ENCODE peak calls at places on chromosomes 7 and 10, in five cellular contexts. One of them, this sample, is unnamed.

GRCh38 chr7:134866581-134866980 is 87.1 kb downstream of the CALD1 start:
- DNase-seq in OCI-LY7: no peak
- DNase-seq in cardiac muscle cell: no peak
- DNase-seq in psoas muscle: no peak
- DNase-seq in tibial artery: no peak
- DNase-seq in this sample: no peak

GRCh38 chr7:1679326-1679965 is 9.4 kb downstream of the ELFN1 start:
- DNase-seq in OCI-LY7: no peak
- DNase-seq in cardiac muscle cell: no peak
- DNase-seq in psoas muscle: no peak
- DNase-seq in tibial artery: peak; percentile 63
- DNase-seq in this sample: no peak

GRCh38 chr7:94655884-94656657 is at the start of gene SGCE:
- DNase-seq in OCI-LY7: peak; percentile 79
- DNase-seq in cardiac muscle cell: peak; percentile 80
- DNase-seq in psoas muscle: peak; percentile 69
- DNase-seq in tibial artery: peak; percentile 85
- DNase-seq in this sample: peak; percentile 86

GRCh38 chr10:109895095-109895818 is 28.1 kb downstream of the XPNPEP1 start:
- DNase-seq in OCI-LY7: no peak
- DNase-seq in cardiac muscle cell: peak; percentile 81
- DNase-seq in psoas muscle: peak; percentile 69
- DNase-seq in tibial artery: peak; percentile 92
- DNase-seq in this sample: no peak

GRCh38 chr10:129526943-129527342 is 59.9 kb downstream of the MGMT start:
- DNase-seq in OCI-LY7: no peak
- DNase-seq in cardiac muscle cell: no peak
- DNase-seq in psoas muscle: no peak
- DNase-seq in tibial artery: no peak
- DNase-seq in this sample: no peak

GRCh38 chr10:5544216-5544805 is 19.6 kb downstream of the CALML3 start:
- DNase-seq in OCI-LY7: no peak
- DNase-seq in cardiac muscle cell: no peak
- DNase-seq in psoas muscle: no peak
- DNase-seq in tibial artery: no peak
- DNase-seq in this sample: no peak

GRCh38 chr10:58743466-58744115 is 230.9 kb downstream of the BICC1 start:
- DNase-seq in OCI-LY7: no peak
- DNase-seq in cardiac muscle cell: peak; percentile 46
- DNase-seq in psoas muscle: no peak
- DNase-seq in tibial artery: no peak
- DNase-seq in this sample: no peak

GRCh38 chr7:33649476-33650441 is 255.6 kb upstream of the BMPER start:
- DNase-seq in OCI-LY7: no peak
- DNase-seq in cardiac muscle cell: no peak
- DNase-seq in psoas muscle: no peak
- DNase-seq in tibial artery: no peak
- DNase-seq in this sample: no peak

GRCh38 chr10:106226123-106226522 is 938.4 kb downstream of the SORCS1 start:
- DNase-seq in OCI-LY7: no peak
- DNase-seq in cardiac muscle cell: no peak
- DNase-seq in psoas muscle: no peak
- DNase-seq in tibial artery: no peak
- DNase-seq in this sample: no peak

GRCh38 chr10:104349623-104350142 is 4.0 kb upstream of the CFAP58 start:
- DNase-seq in OCI-LY7: peak; percentile 68
- DNase-seq in cardiac muscle cell: no peak
- DNase-seq in psoas muscle: no peak
- DNase-seq in tibial artery: no peak
- DNase-seq in this sample: peak; percentile 41

GRCh38 chr10:50409965-50410811 is 158.9 kb upstream of the ASAH2 start:
- DNase-seq in OCI-LY7: no peak
- DNase-seq in cardiac muscle cell: no peak
- DNase-seq in psoas muscle: no peak
- DNase-seq in tibial artery: no peak
- DNase-seq in this sample: no peak

GRCh38 chr7:150975536-150976285 is 2.4 kb downstream of the KCNH2 start:
- DNase-seq in OCI-LY7: peak; percentile 36
- DNase-seq in cardiac muscle cell: no peak
- DNase-seq in psoas muscle: no peak
- DNase-seq in tibial artery: no peak
- DNase-seq in this sample: no peak

GRCh38 chr7:22876986-22877729 is 54.5 kb upstream of the TOMM7 start:
- DNase-seq in OCI-LY7: no peak
- DNase-seq in cardiac muscle cell: no peak
- DNase-seq in psoas muscle: no peak
- DNase-seq in tibial artery: no peak
- DNase-seq in this sample: no peak

DNA sequence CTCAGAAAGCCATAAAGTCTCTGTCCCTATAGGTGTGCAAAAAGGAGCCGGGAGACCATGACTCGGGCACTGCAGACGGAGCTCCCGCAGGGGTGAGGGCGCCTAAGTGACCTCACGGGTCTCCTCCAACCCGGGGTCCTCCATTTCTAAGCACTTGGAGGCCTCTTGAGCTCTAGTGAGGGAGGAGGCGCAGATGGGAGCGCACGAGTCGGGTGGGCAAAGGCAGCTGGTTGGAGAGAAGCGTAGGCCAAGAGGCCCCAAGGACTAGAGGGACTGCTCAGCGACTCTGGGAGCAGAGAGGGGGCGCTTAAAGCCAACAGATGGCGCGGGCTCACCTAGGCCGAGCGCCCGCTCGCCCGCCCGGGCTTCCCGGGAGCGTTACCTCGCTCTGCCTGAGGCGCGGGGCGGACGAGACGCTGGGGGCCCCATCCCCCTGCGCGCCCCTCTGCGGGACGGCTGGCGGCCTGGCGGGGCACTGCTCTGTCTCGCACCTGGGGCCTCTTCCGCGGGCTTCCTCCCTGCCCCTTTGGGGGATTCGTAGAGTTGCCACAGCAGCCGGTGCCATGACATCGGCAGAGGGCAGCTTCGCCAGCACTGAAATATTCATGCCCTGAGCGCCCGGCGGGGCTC is 521 bp upstream of the CDH23 start:
- DNase-seq in OCI-LY7: no peak
- DNase-seq in cardiac muscle cell: peak; percentile 89
- DNase-seq in psoas muscle: peak; percentile 49
- DNase-seq in tibial artery: no peak
- DNase-seq in this sample: peak; percentile 30
- TF ChIP-seq CTCF in OCI-LY7: peak; percentile 35
- TF ChIP-seq CTCF in cardiac muscle cell: peak; percentile 37
- TF ChIP-seq CTCF in psoas muscle: peak; percentile 50
- TF ChIP-seq CTCF in tibial artery: peak; percentile 51
- TF ChIP-seq CTCF in this sample: peak; percentile 34

GRCh38 chr7:143463556-143463955 is 14.1 kb upstream of the TAS2R41 start:
- DNase-seq in OCI-LY7: no peak
- DNase-seq in cardiac muscle cell: no peak
- DNase-seq in psoas muscle: no peak
- DNase-seq in tibial artery: no peak
- DNase-seq in this sample: no peak

GRCh38 chr7:143459359-143459758 is 16.1 kb downstream of the TAS2R60 start:
- DNase-seq in OCI-LY7: no peak
- DNase-seq in cardiac muscle cell: no peak
- DNase-seq in psoas muscle: no peak
- DNase-seq in tibial artery: no peak
- DNase-seq in this sample: no peak

GRCh38 chr7:143462045-143462444 is 15.6 kb upstream of the TAS2R41 start:
- DNase-seq in OCI-LY7: no peak
- DNase-seq in cardiac muscle cell: no peak
- DNase-seq in psoas muscle: no peak
- DNase-seq in tibial artery: no peak
- DNase-seq in this sample: no peak

GRCh38 chr7:143458263-143458662 is 15.0 kb downstream of the TAS2R60 start:
- DNase-seq in OCI-LY7: no peak
- DNase-seq in cardiac muscle cell: no peak
- DNase-seq in psoas muscle: no peak
- DNase-seq in tibial artery: no peak
- DNase-seq in this sample: no peak

DNA sequence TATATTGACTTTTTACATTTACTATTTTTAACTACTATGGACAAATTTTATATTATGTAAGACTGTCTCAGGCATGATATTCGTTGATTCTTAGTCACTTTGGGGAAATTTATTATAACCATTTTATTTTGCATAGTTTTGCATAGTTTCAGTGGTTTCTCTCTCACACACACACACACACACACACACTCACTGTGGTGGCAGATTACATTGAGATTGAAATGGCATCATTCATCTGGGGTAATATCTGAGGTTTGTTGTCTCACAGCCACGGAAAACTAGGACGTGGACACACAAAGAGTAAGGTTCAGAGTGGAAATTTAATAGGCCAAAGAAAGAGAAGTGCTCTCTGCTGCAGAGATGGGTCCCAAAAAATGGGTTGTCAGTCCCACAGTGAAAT is 17.1 kb upstream of the TAS2R41 start:
- DNase-seq in OCI-LY7: no peak
- DNase-seq in cardiac muscle cell: no peak
- DNase-seq in psoas muscle: no peak
- DNase-seq in tibial artery: no peak
- DNase-seq in this sample: no peak
- H3K4me3 ChIP-seq in OCI-LY7: no peak overlapping the region
- H3K4me3 ChIP-seq in cardiac muscle cell: no peak overlapping the region
- H3K4me3 ChIP-seq in psoas muscle: no peak overlapping the region
- H3K4me3 ChIP-seq in tibial artery: no peak overlapping the region
- H3K4me3 ChIP-seq in this sample: no peak overlapping the region

GRCh38 chr7:133853706-133854276 is 273.3 kb upstream of the LRGUK start:
- DNase-seq in OCI-LY7: peak; percentile 63
- DNase-seq in cardiac muscle cell: peak; percentile 53
- DNase-seq in psoas muscle: peak; percentile 19
- DNase-seq in tibial artery: no peak
- DNase-seq in this sample: peak; percentile 15
- TF ChIP-seq CTCF in OCI-LY7: peak; percentile 79
- TF ChIP-seq CTCF in cardiac muscle cell: peak; percentile 47
- TF ChIP-seq CTCF in psoas muscle: peak; percentile 40
- TF ChIP-seq CTCF in tibial artery: no peak
- TF ChIP-seq CTCF in this sample: peak; percentile 67

GRCh38 chr10:78406648-78407008 is 373.0 kb downstream of the RPS24 start:
- DNase-seq in OCI-LY7: no peak
- DNase-seq in cardiac muscle cell: no peak
- DNase-seq in psoas muscle: no peak
- DNase-seq in tibial artery: no peak
- DNase-seq in this sample: no peak
- H3K4me3 ChIP-seq in OCI-LY7: no peak overlapping the region
- H3K4me3 ChIP-seq in cardiac muscle cell: peak overlapping the region; percentile 60
- H3K4me3 ChIP-seq in psoas muscle: no peak overlapping the region
- H3K4me3 ChIP-seq in tibial artery: peak overlapping the region; percentile 40
- H3K4me3 ChIP-seq in this sample: no peak overlapping the region

GRCh38 chr7:111853231-111853990 is 291.1 kb upstream of the IMMP2L start:
- DNase-seq in OCI-LY7: no peak
- DNase-seq in cardiac muscle cell: no peak
- DNase-seq in psoas muscle: no peak
- DNase-seq in tibial artery: no peak
- DNase-seq in this sample: no peak
- TF ChIP-seq CTCF in OCI-LY7: peak; percentile 35
- TF ChIP-seq CTCF in cardiac muscle cell: peak; percentile 8
- TF ChIP-seq CTCF in psoas muscle: no peak
- TF ChIP-seq CTCF in tibial artery: no peak
- TF ChIP-seq CTCF in this sample: peak; percentile 21

GRCh38 chr7:126698446-126698845 is 554.3 kb downstream of the GRM8 start:
- DNase-seq in OCI-LY7: no peak
- DNase-seq in cardiac muscle cell: no peak
- DNase-seq in psoas muscle: no peak
- DNase-seq in tibial artery: no peak
- DNase-seq in this sample: no peak

GRCh38 chr7:126699707-126700106 is 553.0 kb downstream of the GRM8 start:
- DNase-seq in OCI-LY7: no peak
- DNase-seq in cardiac muscle cell: no peak
- DNase-seq in psoas muscle: no peak
- DNase-seq in tibial artery: no peak
- DNase-seq in this sample: no peak

GRCh38 chr7:126702242-126703016 is 550.3 kb downstream of the GRM8 start:
- DNase-seq in OCI-LY7: no peak
- DNase-seq in cardiac muscle cell: no peak
- DNase-seq in psoas muscle: no peak
- DNase-seq in tibial artery: no peak
- DNase-seq in this sample: peak; percentile 70

GRCh38 chr7:126698909-126699308 is 553.8 kb downstream of the GRM8 start:
- DNase-seq in OCI-LY7: no peak
- DNase-seq in cardiac muscle cell: no peak
- DNase-seq in psoas muscle: no peak
- DNase-seq in tibial artery: no peak
- DNase-seq in this sample: no peak

GRCh38 chr7:126700807-126701604 is 551.7 kb downstream of the GRM8 start:
- DNase-seq in OCI-LY7: no peak
- DNase-seq in cardiac muscle cell: peak; percentile 59
- DNase-seq in psoas muscle: no peak
- DNase-seq in tibial artery: no peak
- DNase-seq in this sample: peak; percentile 81
- H3K4me3 ChIP-seq in OCI-LY7: no peak overlapping the region
- H3K4me3 ChIP-seq in cardiac muscle cell: no peak overlapping the region
- H3K4me3 ChIP-seq in psoas muscle: no peak overlapping the region
- H3K4me3 ChIP-seq in tibial artery: no peak overlapping the region
- H3K4me3 ChIP-seq in this sample: peak overlapping the region; percentile 8

GRCh38 chr10:77392236-77392721 is 245.3 kb downstream of the KCNMA1 start:
- DNase-seq in OCI-LY7: no peak
- DNase-seq in cardiac muscle cell: no peak
- DNase-seq in psoas muscle: no peak
- DNase-seq in tibial artery: peak; percentile 77
- DNase-seq in this sample: no peak
- TF ChIP-seq CTCF in OCI-LY7: no peak
- TF ChIP-seq CTCF in cardiac muscle cell: no peak
- TF ChIP-seq CTCF in psoas muscle: no peak
- TF ChIP-seq CTCF in tibial artery: no peak
- TF ChIP-seq CTCF in this sample: no peak